ENCODE peak calls at places on chromosome 2, in five cellular contexts. One of them, this sample, is unnamed.

GRCh38 chr2:88499204-88499603 is 46.7 kb upstream of the FOXI3 start:
- DNase-seq in neural crest cell: no peak
- DNase-seq in astrocyte of the spinal cord: no peak
- DNase-seq in CD8-positive, alpha-beta T cell: no peak
- DNase-seq in activated B cell treated with CpG ODN at 0.5 μM for 24 hours: no peak
- DNase-seq in this sample: no peak

GRCh38 chr2:28169492-28169891 is 223.2 kb upstream of the FOSL2 start:
- DNase-seq in neural crest cell: no peak
- DNase-seq in astrocyte of the spinal cord: no peak
- DNase-seq in activated B cell treated with CpG ODN at 0.5 μM for 24 hours: no peak
- DNase-seq in CD8-positive, alpha-beta T cell: no peak
- DNase-seq in this sample: no peak

GRCh38 chr2:43258547-43259156 is 32.2 kb upstream of the ZFP36L2 start:
- DNase-seq in neural crest cell: no peak
- DNase-seq in CD8-positive, alpha-beta T cell: no peak
- DNase-seq in activated B cell treated with CpG ODN at 0.5 μM for 24 hours: no peak
- DNase-seq in astrocyte of the spinal cord: no peak
- DNase-seq in this sample: no peak

GRCh38 chr2:98747888-98748287 is 17.0 kb upstream of the MGAT4A start:
- DNase-seq in neural crest cell: no peak
- DNase-seq in activated B cell treated with CpG ODN at 0.5 μM for 24 hours: no peak
- DNase-seq in astrocyte of the spinal cord: no peak
- DNase-seq in CD8-positive, alpha-beta T cell: no peak
- DNase-seq in this sample: no peak

GRCh38 chr2:240752209-240752608 is 60.5 kb downstream of the AQP12A start:
- DNase-seq in neural crest cell: no peak
- DNase-seq in activated B cell treated with CpG ODN at 0.5 μM for 24 hours: no peak
- DNase-seq in astrocyte of the spinal cord: no peak
- DNase-seq in CD8-positive, alpha-beta T cell: no peak
- DNase-seq in this sample: no peak

GRCh38 chr2:119852214-119852613 is 92.5 kb downstream of the PTPN4 start:
- DNase-seq in CD8-positive, alpha-beta T cell: no peak
- DNase-seq in astrocyte of the spinal cord: no peak
- DNase-seq in activated B cell treated with CpG ODN at 0.5 μM for 24 hours: no peak
- DNase-seq in neural crest cell: no peak
- DNase-seq in this sample: no peak

GRCh38 chr2:133936601-133937000 is 317.3 kb upstream of the MGAT5 start:
- DNase-seq in astrocyte of the spinal cord: no peak
- DNase-seq in neural crest cell: no peak
- DNase-seq in activated B cell treated with CpG ODN at 0.5 μM for 24 hours: no peak
- DNase-seq in CD8-positive, alpha-beta T cell: no peak
- DNase-seq in this sample: no peak

GRCh38 chr2:27128810-27129571 is 5.4 kb downstream of the ABHD1 start:
- DNase-seq in astrocyte of the spinal cord: no peak
- DNase-seq in neural crest cell: no peak
- DNase-seq in activated B cell treated with CpG ODN at 0.5 μM for 24 hours: no peak
- DNase-seq in CD8-positive, alpha-beta T cell: no peak
- DNase-seq in this sample: no peak

GRCh38 chr2:70303186-70303585 is 1.3 kb upstream of the FAM136A start:
- DNase-seq in neural crest cell: no peak
- DNase-seq in astrocyte of the spinal cord: no peak
- DNase-seq in activated B cell treated with CpG ODN at 0.5 μM for 24 hours: no peak
- DNase-seq in CD8-positive, alpha-beta T cell: no peak
- DNase-seq in this sample: no peak

GRCh38 chr2:88738271-88738670 is 46.8 kb downstream of the RPIA start:
- DNase-seq in neural crest cell: no peak
- DNase-seq in activated B cell treated with CpG ODN at 0.5 μM for 24 hours: no peak
- DNase-seq in astrocyte of the spinal cord: peak; percentile 77
- DNase-seq in CD8-positive, alpha-beta T cell: no peak
- DNase-seq in this sample: no peak

GRCh38 chr2:174180165-174180724 is 68.1 kb downstream of the OLA1 start:
- DNase-seq in CD8-positive, alpha-beta T cell: no peak
- DNase-seq in neural crest cell: no peak
- DNase-seq in activated B cell treated with CpG ODN at 0.5 μM for 24 hours: no peak
- DNase-seq in astrocyte of the spinal cord: no peak
- DNase-seq in this sample: no peak

GRCh38 chr2:8682719-8683667 is 1.1 kb downstream of the ID2 start:
- DNase-seq in astrocyte of the spinal cord: peak; percentile 57
- DNase-seq in neural crest cell: no peak
- DNase-seq in CD8-positive, alpha-beta T cell: peak; percentile 60
- DNase-seq in activated B cell treated with CpG ODN at 0.5 μM for 24 hours: no peak
- DNase-seq in this sample: no peak

GRCh38 chr2:136116813-136117390 is 1.0 kb downstream of the CXCR4 start:
- DNase-seq in activated B cell treated with CpG ODN at 0.5 μM for 24 hours: peak; percentile 59
- DNase-seq in neural crest cell: peak; percentile 18
- DNase-seq in CD8-positive, alpha-beta T cell: peak; percentile 80
- DNase-seq in astrocyte of the spinal cord: no peak
- DNase-seq in this sample: peak; percentile 52

GRCh38 chr2:157415632-157416101 is 28.2 kb downstream of the CYTIP start:
- DNase-seq in neural crest cell: no peak
- DNase-seq in activated B cell treated with CpG ODN at 0.5 μM for 24 hours: no peak
- DNase-seq in astrocyte of the spinal cord: no peak
- DNase-seq in CD8-positive, alpha-beta T cell: no peak
- DNase-seq in this sample: no peak

GRCh38 chr2:68612765-68613519 is 30.4 kb upstream of the PROKR1 start:
- DNase-seq in CD8-positive, alpha-beta T cell: no peak
- DNase-seq in neural crest cell: no peak
- DNase-seq in activated B cell treated with CpG ODN at 0.5 μM for 24 hours: no peak
- DNase-seq in astrocyte of the spinal cord: no peak
- DNase-seq in this sample: no peak

GRCh38 chr2:215839816-215840215 is 173.5 kb downstream of the MREG start:
- DNase-seq in activated B cell treated with CpG ODN at 0.5 μM for 24 hours: no peak
- DNase-seq in neural crest cell: no peak
- DNase-seq in CD8-positive, alpha-beta T cell: no peak
- DNase-seq in astrocyte of the spinal cord: no peak
- DNase-seq in this sample: no peak
- TF ChIP-seq CTCF in activated B cell treated with CpG ODN at 0.5 μM for 24 hours: no peak
- TF ChIP-seq CTCF in neural crest cell: no peak
- TF ChIP-seq CTCF in CD8-positive, alpha-beta T cell: no peak
- TF ChIP-seq CTCF in astrocyte of the spinal cord: no peak
- TF ChIP-seq CTCF in this sample: peak; percentile 34

DNA sequence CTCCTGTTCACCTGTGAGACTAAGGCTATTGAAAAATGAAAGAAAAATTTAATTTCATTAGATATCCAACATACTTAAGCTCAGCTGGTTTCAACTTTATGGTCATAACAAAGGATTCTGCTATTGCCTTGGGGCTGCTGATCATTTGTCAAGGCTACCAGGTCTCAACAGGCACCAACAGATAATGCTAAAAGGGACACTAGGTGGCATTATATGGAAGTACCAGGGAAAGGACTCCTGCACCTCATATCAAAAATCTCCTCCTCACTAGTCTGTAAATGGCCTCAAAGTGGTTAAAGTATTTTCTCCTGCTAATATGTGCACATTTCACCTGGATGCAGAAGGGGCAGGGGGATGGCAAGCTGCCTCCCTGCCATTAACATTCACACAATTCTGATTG is 167.9 kb upstream of the REG3A start:
- DNase-seq in neural crest cell: no peak
- DNase-seq in CD8-positive, alpha-beta T cell: no peak
- DNase-seq in astrocyte of the spinal cord: no peak
- DNase-seq in activated B cell treated with CpG ODN at 0.5 μM for 24 hours: no peak
- DNase-seq in this sample: no peak
- TF ChIP-seq CTCF in neural crest cell: no peak
- TF ChIP-seq CTCF in CD8-positive, alpha-beta T cell: no peak
- TF ChIP-seq CTCF in astrocyte of the spinal cord: no peak
- TF ChIP-seq CTCF in activated B cell treated with CpG ODN at 0.5 μM for 24 hours: no peak
- TF ChIP-seq CTCF in this sample: no peak

GRCh38 chr2:60337142-60337497 is 216.3 kb downstream of the BCL11A start:
- DNase-seq in astrocyte of the spinal cord: no peak
- DNase-seq in neural crest cell: no peak
- DNase-seq in activated B cell treated with CpG ODN at 0.5 μM for 24 hours: no peak
- DNase-seq in CD8-positive, alpha-beta T cell: no peak
- DNase-seq in this sample: no peak
- TF ChIP-seq CTCF in astrocyte of the spinal cord: no peak
- TF ChIP-seq CTCF in neural crest cell: no peak
- TF ChIP-seq CTCF in activated B cell treated with CpG ODN at 0.5 μM for 24 hours: no peak
- TF ChIP-seq CTCF in CD8-positive, alpha-beta T cell: no peak
- TF ChIP-seq CTCF in this sample: peak; percentile 33

GRCh38 chr2:38750793-38751042 is 443 bp downstream of the SRSF7 start:
- DNase-seq in CD8-positive, alpha-beta T cell: peak; percentile 81
- DNase-seq in neural crest cell: no peak
- DNase-seq in activated B cell treated with CpG ODN at 0.5 μM for 24 hours: no peak
- DNase-seq in astrocyte of the spinal cord: no peak
- DNase-seq in this sample: no peak

GRCh38 chr2:38748391-38748790 is 2.8 kb downstream of the SRSF7 start:
- DNase-seq in astrocyte of the spinal cord: no peak
- DNase-seq in activated B cell treated with CpG ODN at 0.5 μM for 24 hours: no peak
- DNase-seq in CD8-positive, alpha-beta T cell: no peak
- DNase-seq in neural crest cell: no peak
- DNase-seq in this sample: no peak

GRCh38 chr2:38750011-38750792 is 959 bp downstream of the SRSF7 start:
- DNase-seq in CD8-positive, alpha-beta T cell: peak; percentile 45
- DNase-seq in astrocyte of the spinal cord: peak; percentile 30
- DNase-seq in neural crest cell: peak; percentile 14
- DNase-seq in activated B cell treated with CpG ODN at 0.5 μM for 24 hours: peak; percentile 51
- DNase-seq in this sample: no peak

GRCh38 chr2:38747819-38748218 is 3.3 kb downstream of the SRSF7 start:
- DNase-seq in astrocyte of the spinal cord: no peak
- DNase-seq in CD8-positive, alpha-beta T cell: no peak
- DNase-seq in neural crest cell: no peak
- DNase-seq in activated B cell treated with CpG ODN at 0.5 μM for 24 hours: no peak
- DNase-seq in this sample: no peak

GRCh38 chr2:38748857-38749804 is 2.0 kb downstream of the SRSF7 start:
- DNase-seq in astrocyte of the spinal cord: no peak
- DNase-seq in activated B cell treated with CpG ODN at 0.5 μM for 24 hours: no peak
- DNase-seq in CD8-positive, alpha-beta T cell: no peak
- DNase-seq in neural crest cell: no peak
- DNase-seq in this sample: no peak
- TF ChIP-seq CTCF in astrocyte of the spinal cord: no peak
- TF ChIP-seq CTCF in activated B cell treated with CpG ODN at 0.5 μM for 24 hours: no peak
- TF ChIP-seq CTCF in CD8-positive, alpha-beta T cell: no peak
- TF ChIP-seq CTCF in neural crest cell: no peak
- TF ChIP-seq CTCF in this sample: no peak

GRCh38 chr2:3485166-3485565 is 34.2 kb downstream of the ADI1 start:
- DNase-seq in activated B cell treated with CpG ODN at 0.5 μM for 24 hours: no peak
- DNase-seq in CD8-positive, alpha-beta T cell: no peak
- DNase-seq in neural crest cell: no peak
- DNase-seq in astrocyte of the spinal cord: no peak
- DNase-seq in this sample: no peak
- TF ChIP-seq CTCF in activated B cell treated with CpG ODN at 0.5 μM for 24 hours: no peak
- TF ChIP-seq CTCF in CD8-positive, alpha-beta T cell: no peak
- TF ChIP-seq CTCF in neural crest cell: no peak
- TF ChIP-seq CTCF in astrocyte of the spinal cord: no peak
- TF ChIP-seq CTCF in this sample: no peak

GRCh38 chr2:109516445-109517117 is 97.2 kb downstream of the SEPTIN10 start:
- DNase-seq in astrocyte of the spinal cord: no peak
- DNase-seq in CD8-positive, alpha-beta T cell: no peak
- DNase-seq in neural crest cell: peak; percentile 75
- DNase-seq in activated B cell treated with CpG ODN at 0.5 μM for 24 hours: no peak
- DNase-seq in this sample: no peak
- TF ChIP-seq CTCF in astrocyte of the spinal cord: peak; percentile 58
- TF ChIP-seq CTCF in CD8-positive, alpha-beta T cell: no peak
- TF ChIP-seq CTCF in neural crest cell: peak; percentile 81
- TF ChIP-seq CTCF in activated B cell treated with CpG ODN at 0.5 μM for 24 hours: no peak
- TF ChIP-seq CTCF in this sample: peak; percentile 49